ENCODE peak calls at places on chromosomes 4 and X, in four cellular contexts. One of them, this sample, is unnamed.

GRCh38 chrX:21493226-21493850 is 119.1 kb downstream of the CNKSR2 start:
- DNase-seq in GM12878: no peak
- DNase-seq in HepG2: no peak
- DNase-seq in K562: no peak
- DNase-seq in this sample: no peak

GRCh38 chr4:38105475-38105874 is 145.3 kb downstream of the PTTG2 start:
- DNase-seq in GM12878: peak; percentile 45
- DNase-seq in HepG2: no peak
- DNase-seq in K562: no peak
- DNase-seq in this sample: no peak

GRCh38 chr4:17027495-17027894 is 129.1 kb upstream of the LDB2 start:
- DNase-seq in GM12878: no peak
- DNase-seq in HepG2: no peak
- DNase-seq in K562: no peak
- DNase-seq in this sample: no peak

GRCh38 chrX:39813631-39814246 is 284.0 kb downstream of the BCOR start:
- DNase-seq in GM12878: no peak
- DNase-seq in HepG2: no peak
- DNase-seq in K562: no peak
- DNase-seq in this sample: no peak

GRCh38 chr4:35952751-35953150 is 291.6 kb downstream of the ARAP2 start:
- DNase-seq in GM12878: no peak
- DNase-seq in HepG2: no peak
- DNase-seq in K562: no peak
- DNase-seq in this sample: no peak

GRCh38 chr4:68372588-68372987 is 22.7 kb upstream of the YTHDC1 start:
- DNase-seq in GM12878: no peak
- DNase-seq in HepG2: no peak
- DNase-seq in K562: no peak
- DNase-seq in this sample: no peak

GRCh38 chr4:169663894-169664293 is 43.5 kb downstream of the CLCN3 start:
- DNase-seq in GM12878: no peak
- DNase-seq in HepG2: peak; percentile 22
- DNase-seq in K562: no peak
- DNase-seq in this sample: no peak

GRCh38 chr4:85446462-85446861 is 28.5 kb upstream of the ARHGAP24 start:
- DNase-seq in GM12878: no peak
- DNase-seq in HepG2: no peak
- DNase-seq in K562: no peak
- DNase-seq in this sample: no peak

GRCh38 chr4:168028568-168028967 is 63.8 kb upstream of the ANXA10 start:
- DNase-seq in GM12878: no peak
- DNase-seq in HepG2: peak; percentile 5
- DNase-seq in K562: no peak
- DNase-seq in this sample: peak; percentile 10

GRCh38 chrX:1463581-1464281 is 11.0 kb upstream of the ASMTL start:
- DNase-seq in GM12878: no peak
- DNase-seq in HepG2: no peak
- DNase-seq in K562: no peak
- DNase-seq in this sample: no peak

GRCh38 chrX:133229361-133229760 is 11.2 kb upstream of the TFDP3 start:
- DNase-seq in GM12878: no peak
- DNase-seq in HepG2: no peak
- DNase-seq in K562: no peak
- DNase-seq in this sample: no peak

GRCh38 chr4:186669159-186669720 is 54.4 kb downstream of the FAT1 start:
- DNase-seq in GM12878: no peak
- DNase-seq in HepG2: peak; percentile 50
- DNase-seq in K562: no peak
- DNase-seq in this sample: no peak

GRCh38 chrX:19698125-19698524 is 182.8 kb upstream of the MAP3K15 start:
- DNase-seq in GM12878: no peak
- DNase-seq in HepG2: no peak
- DNase-seq in K562: no peak
- DNase-seq in this sample: no peak

GRCh38 chr4:72567821-72568620 is 1.0 kb downstream of the ADAMTS3 start:
- DNase-seq in GM12878: no peak
- DNase-seq in HepG2: peak; percentile 3
- DNase-seq in K562: peak; percentile 71
- DNase-seq in this sample: peak; percentile 70

GRCh38 chrX:122622800-122623199 is 561.3 kb upstream of the GRIA3 start:
- DNase-seq in GM12878: no peak
- DNase-seq in HepG2: no peak
- DNase-seq in K562: no peak
- DNase-seq in this sample: no peak

GRCh38 chr4:122450847-122451246 is 5.7 kb downstream of the IL2 start:
- DNase-seq in GM12878: no peak
- DNase-seq in HepG2: peak; percentile 1
- DNase-seq in K562: no peak
- DNase-seq in this sample: peak; percentile 35

GRCh38 chr4:123304151-123305021 is 92.2 kb upstream of the SPRY1 start:
- DNase-seq in GM12878: no peak
- DNase-seq in HepG2: no peak
- DNase-seq in K562: no peak
- DNase-seq in this sample: no peak

GRCh38 chr4:139243448-139244365 is 36.3 kb downstream of the MGARP start:
- DNase-seq in GM12878: no peak
- DNase-seq in HepG2: peak; percentile 52
- DNase-seq in K562: no peak
- DNase-seq in this sample: peak; percentile 28

GRCh38 chr4:151921811-151922210 is 161.0 kb upstream of the GATB start:
- DNase-seq in GM12878: no peak
- DNase-seq in HepG2: no peak
- DNase-seq in K562: no peak
- DNase-seq in this sample: no peak

GRCh38 chrX:42585842-42586621 is 191.9 kb downstream of the PPP1R2C start:
- DNase-seq in GM12878: no peak
- DNase-seq in HepG2: no peak
- DNase-seq in K562: no peak
- DNase-seq in this sample: no peak

GRCh38 chr4:114317564-114317963 is 281.0 kb upstream of the UGT8 start:
- DNase-seq in GM12878: no peak
- DNase-seq in HepG2: no peak
- DNase-seq in K562: no peak
- DNase-seq in this sample: no peak
- TF ChIP-seq TARDBP in GM12878: no peak
- TF ChIP-seq TARDBP in HepG2: no peak
- TF ChIP-seq TARDBP in K562: no peak
- TF ChIP-seq TARDBP in this sample: no peak

GRCh38 chrX:13597928-13598327 is 28.5 kb downstream of the EGFL6 start:
- DNase-seq in GM12878: no peak
- DNase-seq in HepG2: no peak
- DNase-seq in K562: no peak
- DNase-seq in this sample: no peak

GRCh38 chrX:13599491-13599890 is 30.1 kb downstream of the EGFL6 start:
- DNase-seq in GM12878: no peak
- DNase-seq in HepG2: no peak
- DNase-seq in K562: no peak
- DNase-seq in this sample: no peak

GRCh38 chrX:13598877-13599276 is 29.5 kb downstream of the EGFL6 start:
- DNase-seq in GM12878: no peak
- DNase-seq in HepG2: no peak
- DNase-seq in K562: peak; percentile 12
- DNase-seq in this sample: peak; percentile 52
- TF ChIP-seq FOXM1 in GM12878: no peak
- TF ChIP-seq FOXM1 in HepG2: no peak
- TF ChIP-seq FOXM1 in K562: no peak
- TF ChIP-seq FOXM1 in this sample: no peak

DNA sequence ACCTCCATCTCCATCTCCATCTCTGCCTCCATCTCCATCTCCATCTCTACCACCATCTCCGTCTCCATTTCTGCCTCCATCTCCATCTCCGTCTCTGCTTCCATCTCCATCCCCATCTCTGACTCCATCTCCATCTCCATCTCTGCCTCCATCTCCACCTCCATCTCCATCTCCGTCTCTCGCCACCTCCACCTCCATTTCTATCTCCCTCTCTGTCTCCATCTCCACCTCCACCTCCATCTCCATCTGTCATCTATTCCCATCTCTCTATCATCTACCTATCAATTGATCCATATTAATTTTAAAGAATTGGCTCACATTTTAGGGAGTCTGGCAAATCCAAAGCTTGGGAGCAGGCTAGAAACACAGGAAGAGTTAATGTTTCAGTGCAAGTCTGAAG is 39.6 kb upstream of the CHRNA9 start:
- DNase-seq in GM12878: no peak
- DNase-seq in HepG2: no peak
- DNase-seq in K562: no peak
- DNase-seq in this sample: no peak
- TF ChIP-seq TARDBP in GM12878: no peak
- TF ChIP-seq TARDBP in HepG2: no peak
- TF ChIP-seq TARDBP in K562: no peak
- TF ChIP-seq TARDBP in this sample: no peak

GRCh38 chr4:184775854-184776555 is 42.1 kb upstream of the CENPU start:
- DNase-seq in GM12878: no peak
- DNase-seq in HepG2: no peak
- DNase-seq in K562: no peak
- DNase-seq in this sample: no peak
- TF ChIP-seq FOXM1 in GM12878: no peak
- TF ChIP-seq FOXM1 in HepG2: no peak
- TF ChIP-seq FOXM1 in K562: no peak
- TF ChIP-seq FOXM1 in this sample: no peak

DNA sequence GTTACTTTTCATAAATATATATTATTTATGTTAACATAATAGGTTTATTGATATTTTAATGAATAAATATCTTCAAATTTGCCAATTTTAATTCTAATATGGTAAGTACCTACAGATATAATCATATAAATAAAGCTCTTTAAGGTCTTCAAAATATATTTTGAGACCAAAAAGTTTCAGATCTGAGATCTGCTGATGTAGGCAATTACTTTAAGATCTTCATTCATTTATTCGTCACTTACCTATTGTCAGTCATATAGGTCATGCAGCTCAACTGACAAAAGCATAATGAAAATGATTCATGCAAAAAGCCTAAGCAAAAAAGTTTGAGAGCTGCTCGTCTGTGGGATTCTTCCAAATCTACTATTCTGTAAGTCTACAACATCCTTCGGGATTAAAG is 64.8 kb downstream of the AFAP1 start:
- DNase-seq in GM12878: no peak
- DNase-seq in HepG2: no peak
- DNase-seq in K562: no peak
- DNase-seq in this sample: no peak
- TF ChIP-seq TARDBP in GM12878: no peak
- TF ChIP-seq TARDBP in HepG2: no peak
- TF ChIP-seq TARDBP in K562: no peak
- TF ChIP-seq TARDBP in this sample: no peak

This sample was measured in HEK293T.